ENCODE peak calls at places on chromosome 2, in ten cellular contexts. A is globus pallidus; K is activated CD4-positive, CD25-positive, alpha-beta regulatory T cell treated with anti-CD3 and anti-CD28 coated beads, Interleukin-2, amount 50 U/mL, for 16 hours; V is stimulated activated CD4-positive, alpha-beta T cell treated with anti-CD3 and anti-CD28 coated beads, Interleukin-4, amount 100 ng/mL, for 24 hours; D is SW480; G is psoas muscle; F is adrenal gland; O is HT-29; Q is NCI-H2171; H is HS-27A. I is an unnamed sample.

GRCh38 chr2:25354116-25354515 is 12.4 kb upstream of the DNMT3A start:
- DNase-seq in A (no peak), K (no peak), V (no peak), D (no peak), G (no peak), F (no peak), O (no peak), Q (peak; percentile 59), H (no peak), I (no peak)

GRCh38 chr2:1541812-1542211 is 128.5 kb downstream of the TPO start:
- DNase-seq in A (no peak), K (no peak), V (no peak), D (no peak), G (no peak), F (no peak), O (no peak), Q (no peak), H (no peak), I (no peak)

GRCh38 chr2:181070119-181070833 is 89.9 kb downstream of the UBE2E3 start:
- DNase-seq in A (no peak), K (no peak), V (no peak), D (no peak), G (no peak), F (no peak), O (peak; percentile 45), Q (no peak), H (no peak), I (peak; percentile 82)

GRCh38 chr2:173090973-173091660 is 15.5 kb downstream of the MAP3K20 start:
- DNase-seq in A (no peak), K (no peak), V (no peak), D (no peak), G (peak; percentile 41), F (no peak), O (no peak), Q (no peak), H (no peak), I (no peak)

GRCh38 chr2:2564300-2565085 is 233.4 kb upstream of the MYT1L start:
- DNase-seq in A (no peak), K (no peak), V (no peak), D (no peak), G (no peak), F (no peak), O (no peak), Q (peak; percentile 92), H (no peak), I (no peak)

GRCh38 chr2:127626175-127626574 is 19.8 kb upstream of the GPR17 start:
- DNase-seq in A (no peak), K (no peak), V (no peak), D (no peak), G (no peak), F (no peak), O (no peak), Q (no peak), H (no peak), I (no peak)

GRCh38 chr2:172655091-172655837 is 80.4 kb upstream of the RAPGEF4 start:
- DNase-seq in A (no peak), K (no peak), V (no peak), D (no peak), G (no peak), F (no peak), O (no peak), Q (no peak), H (peak; percentile 54), I (peak; percentile 72)

GRCh38 chr2:98099939-98100743 is 13.2 kb downstream of the VWA3B start:
- DNase-seq in A (no peak), K (no peak), V (no peak), D (no peak), G (no peak), F (no peak), O (no peak), Q (no peak), H (no peak), I (no peak)

GRCh38 chr2:189047469-189047868 is 73.3 kb downstream of the COL3A1 start:
- DNase-seq in A (no peak), K (no peak), V (no peak), D (no peak), G (no peak), F (no peak), O (no peak), Q (no peak), H (no peak), I (no peak)

GRCh38 chr2:3517948-3518495 is 1.3 kb downstream of the ADI1 start:
- DNase-seq in A (no peak), K (no peak), V (no peak), D (peak; percentile 54), G (no peak), F (no peak), O (no peak), Q (no peak), H (no peak), I (peak; percentile 15)

GRCh38 chr2:73984203-73984921 is at the start of gene TET3:
- DNase-seq in A (no peak), K (no peak), V (peak; percentile 64), D (peak; percentile 60), G (peak; percentile 63), F (no peak), O (peak; percentile 54), Q (peak; percentile 38), H (no peak), I (no peak)

GRCh38 chr2:45851111-45851510 is 199.6 kb downstream of the PRKCE start:
- DNase-seq in A (no peak), K (no peak), V (no peak), D (no peak), G (no peak), F (no peak), O (no peak), Q (no peak), H (no peak), I (peak; percentile 50)

GRCh38 chr2:42267530-42267929 is 93.5 kb downstream of the COX7A2L start:
- DNase-seq in A (no peak), K (no peak), V (no peak), D (no peak), G (no peak), F (no peak), O (no peak), Q (no peak), H (no peak), I (no peak)

GRCh38 chr2:152200562-152201465 is 25.3 kb upstream of the STAM2 start:
- DNase-seq in A (no peak), K (no peak), V (peak; percentile 7), D (peak; percentile 86), G (peak; percentile 92), F (peak; percentile 87), O (peak; percentile 68), Q (no peak), H (peak; percentile 83), I (peak; percentile 100)

GRCh38 chr2:56892381-56892780 is 708.6 kb downstream of the CCDC85A start:
- DNase-seq in A (no peak), K (no peak), V (no peak), D (no peak), G (no peak), F (no peak), O (no peak), Q (no peak), H (no peak), I (no peak)

GRCh38 chr2:215619989-215620388 is 184.1 kb upstream of the FN1 start:
- DNase-seq in A (no peak), K (no peak), V (no peak), D (peak; percentile 59), G (peak; percentile 43), F (peak; percentile 89), O (no peak), Q (peak; percentile 51), H (no peak), I (no peak)

GRCh38 chr2:170848587-170848986 is 31.9 kb downstream of the GAD1 start:
- DNase-seq in A (no peak), K (no peak), V (no peak), D (peak; percentile 39), G (no peak), F (no peak), O (no peak), Q (no peak), H (peak; percentile 38), I (peak; percentile 54)

GRCh38 chr2:75289771-75290170 is 90.5 kb upstream of the TACR1 start:
- DNase-seq in A (no peak), K (no peak), V (no peak), D (no peak), G (no peak), F (no peak), O (no peak), Q (no peak), H (no peak), I (peak; percentile 46)